ENCODE peak calls at places on chromosomes 7 and 10, in ten cellular contexts. One of them, this sample, is unnamed.

GRCh38 chr10:28120043-28120749 is 121.3 kb upstream of the ODAD2 start:
- DNase-seq in EL: no peak
- DNase-seq in NCI-H1105: no peak
- DNase-seq in substantia nigra: no peak
- DNase-seq in NCI-H774: no peak
- DNase-seq in tibial nerve: no peak
- DNase-seq in neuronal stem cell: no peak
- DNase-seq in HT1080: no peak
- DNase-seq in smooth muscle cell of the brain vasculature: no peak
- DNase-seq in foreskin keratinocyte: no peak
- DNase-seq in this sample: no peak

GRCh38 chr7:148912758-148913541 is 28.9 kb upstream of the EZH2 start:
- DNase-seq in EL: no peak
- DNase-seq in NCI-H1105: no peak
- DNase-seq in substantia nigra: no peak
- DNase-seq in NCI-H774: no peak
- DNase-seq in tibial nerve: no peak
- DNase-seq in neuronal stem cell: no peak
- DNase-seq in HT1080: no peak
- DNase-seq in smooth muscle cell of the brain vasculature: no peak
- DNase-seq in foreskin keratinocyte: no peak
- DNase-seq in this sample: no peak

GRCh38 chr7:47669178-47669878 is 87.4 kb upstream of the TNS3 start:
- DNase-seq in EL: peak
- DNase-seq in NCI-H1105: no peak
- DNase-seq in substantia nigra: no peak
- DNase-seq in NCI-H774: no peak
- DNase-seq in tibial nerve: peak
- DNase-seq in neuronal stem cell: no peak
- DNase-seq in HT1080: peak
- DNase-seq in smooth muscle cell of the brain vasculature: no peak
- DNase-seq in foreskin keratinocyte: peak
- DNase-seq in this sample: no peak

GRCh38 chr10:33621143-33621542 is 286.7 kb upstream of the NRP1 start:
- DNase-seq in EL: no peak
- DNase-seq in NCI-H1105: no peak
- DNase-seq in substantia nigra: no peak
- DNase-seq in NCI-H774: no peak
- DNase-seq in tibial nerve: no peak
- DNase-seq in neuronal stem cell: no peak
- DNase-seq in HT1080: no peak
- DNase-seq in smooth muscle cell of the brain vasculature: no peak
- DNase-seq in foreskin keratinocyte: no peak
- DNase-seq in this sample: peak

GRCh38 chr10:25852364-25852941 is 81.6 kb upstream of the MYO3A start:
- DNase-seq in EL: no peak
- DNase-seq in NCI-H1105: no peak
- DNase-seq in substantia nigra: no peak
- DNase-seq in NCI-H774: no peak
- DNase-seq in tibial nerve: no peak
- DNase-seq in neuronal stem cell: no peak
- DNase-seq in HT1080: no peak
- DNase-seq in smooth muscle cell of the brain vasculature: no peak
- DNase-seq in foreskin keratinocyte: no peak
- DNase-seq in this sample: no peak

GRCh38 chr10:77279207-77279606 is 358.4 kb downstream of the KCNMA1 start:
- DNase-seq in EL: no peak
- DNase-seq in NCI-H1105: no peak
- DNase-seq in substantia nigra: no peak
- DNase-seq in NCI-H774: peak
- DNase-seq in tibial nerve: no peak
- DNase-seq in neuronal stem cell: no peak
- DNase-seq in HT1080: no peak
- DNase-seq in smooth muscle cell of the brain vasculature: no peak
- DNase-seq in foreskin keratinocyte: no peak
- DNase-seq in this sample: no peak

GRCh38 chr7:94888542-94888941 is 18.9 kb upstream of the PPP1R9A start:
- DNase-seq in EL: no peak
- DNase-seq in NCI-H1105: peak
- DNase-seq in substantia nigra: no peak
- DNase-seq in NCI-H774: peak
- DNase-seq in tibial nerve: no peak
- DNase-seq in neuronal stem cell: no peak
- DNase-seq in HT1080: peak
- DNase-seq in smooth muscle cell of the brain vasculature: no peak
- DNase-seq in foreskin keratinocyte: no peak
- DNase-seq in this sample: no peak

GRCh38 chr7:45237788-45238461 is 80.3 kb downstream of the RAMP3 start:
- DNase-seq in EL: peak
- DNase-seq in NCI-H1105: no peak
- DNase-seq in substantia nigra: no peak
- DNase-seq in NCI-H774: no peak
- DNase-seq in tibial nerve: no peak
- DNase-seq in neuronal stem cell: no peak
- DNase-seq in HT1080: no peak
- DNase-seq in smooth muscle cell of the brain vasculature: no peak
- DNase-seq in foreskin keratinocyte: no peak
- DNase-seq in this sample: no peak

GRCh38 chr10:44339218-44339617 is 45.7 kb downstream of the CXCL12 start:
- DNase-seq in EL: no peak
- DNase-seq in NCI-H1105: no peak
- DNase-seq in substantia nigra: no peak
- DNase-seq in NCI-H774: no peak
- DNase-seq in tibial nerve: no peak
- DNase-seq in neuronal stem cell: no peak
- DNase-seq in HT1080: no peak
- DNase-seq in smooth muscle cell of the brain vasculature: no peak
- DNase-seq in foreskin keratinocyte: no peak
- DNase-seq in this sample: no peak

GRCh38 chr10:88185830-88186229 is 322.4 kb downstream of the PTEN start:
- DNase-seq in EL: no peak
- DNase-seq in NCI-H1105: no peak
- DNase-seq in substantia nigra: no peak
- DNase-seq in NCI-H774: no peak
- DNase-seq in tibial nerve: no peak
- DNase-seq in neuronal stem cell: no peak
- DNase-seq in HT1080: no peak
- DNase-seq in smooth muscle cell of the brain vasculature: no peak
- DNase-seq in foreskin keratinocyte: no peak
- DNase-seq in this sample: no peak

GRCh38 chr10:101495324-101495925 is 92.6 kb downstream of the POLL start:
- DNase-seq in EL: peak
- DNase-seq in NCI-H1105: no peak
- DNase-seq in substantia nigra: no peak
- DNase-seq in NCI-H774: no peak
- DNase-seq in tibial nerve: no peak
- DNase-seq in neuronal stem cell: no peak
- DNase-seq in HT1080: peak
- DNase-seq in smooth muscle cell of the brain vasculature: no peak
- DNase-seq in foreskin keratinocyte: no peak
- DNase-seq in this sample: no peak

GRCh38 chr10:132974249-132974796 is 32.0 kb upstream of the CFAP46 start:
- DNase-seq in EL: no peak
- DNase-seq in NCI-H1105: peak
- DNase-seq in substantia nigra: no peak
- DNase-seq in NCI-H774: no peak
- DNase-seq in tibial nerve: no peak
- DNase-seq in neuronal stem cell: no peak
- DNase-seq in HT1080: no peak
- DNase-seq in smooth muscle cell of the brain vasculature: no peak
- DNase-seq in foreskin keratinocyte: no peak
- DNase-seq in this sample: no peak

GRCh38 chr10:24448351-24449009 is 239.5 kb downstream of the KIAA1217 start:
- DNase-seq in EL: peak
- DNase-seq in NCI-H1105: no peak
- DNase-seq in substantia nigra: no peak
- DNase-seq in NCI-H774: no peak
- DNase-seq in tibial nerve: no peak
- DNase-seq in neuronal stem cell: no peak
- DNase-seq in HT1080: peak
- DNase-seq in smooth muscle cell of the brain vasculature: no peak
- DNase-seq in foreskin keratinocyte: no peak
- DNase-seq in this sample: no peak

GRCh38 chr7:20298486-20298901 is 32.2 kb upstream of the ITGB8 start:
- DNase-seq in EL: no peak
- DNase-seq in NCI-H1105: no peak
- DNase-seq in substantia nigra: no peak
- DNase-seq in NCI-H774: no peak
- DNase-seq in tibial nerve: no peak
- DNase-seq in neuronal stem cell: no peak
- DNase-seq in HT1080: no peak
- DNase-seq in smooth muscle cell of the brain vasculature: no peak
- DNase-seq in foreskin keratinocyte: no peak
- DNase-seq in this sample: no peak

GRCh38 chr10:91665842-91666241 is 33.0 kb upstream of the PPP1R3C start:
- DNase-seq in EL: peak
- DNase-seq in NCI-H1105: no peak
- DNase-seq in substantia nigra: no peak
- DNase-seq in NCI-H774: no peak
- DNase-seq in tibial nerve: no peak
- DNase-seq in neuronal stem cell: no peak
- DNase-seq in HT1080: no peak
- DNase-seq in smooth muscle cell of the brain vasculature: no peak
- DNase-seq in foreskin keratinocyte: no peak
- DNase-seq in this sample: no peak

GRCh38 chr10:23345861-23346260 is 1.3 kb upstream of the C10orf67 start:
- DNase-seq in EL: peak
- DNase-seq in NCI-H1105: peak
- DNase-seq in substantia nigra: no peak
- DNase-seq in NCI-H774: no peak
- DNase-seq in tibial nerve: no peak
- DNase-seq in neuronal stem cell: no peak
- DNase-seq in HT1080: peak
- DNase-seq in smooth muscle cell of the brain vasculature: no peak
- DNase-seq in foreskin keratinocyte: peak
- DNase-seq in this sample: no peak

GRCh38 chr7:78232806-78233205 is 434.2 kb downstream of the PHTF2 start:
- DNase-seq in EL: peak
- DNase-seq in NCI-H1105: no peak
- DNase-seq in substantia nigra: no peak
- DNase-seq in NCI-H774: no peak
- DNase-seq in tibial nerve: no peak
- DNase-seq in neuronal stem cell: no peak
- DNase-seq in HT1080: no peak
- DNase-seq in smooth muscle cell of the brain vasculature: no peak
- DNase-seq in foreskin keratinocyte: no peak
- DNase-seq in this sample: no peak

GRCh38 chr10:14220026-14220425 is 110.7 kb downstream of the FRMD4A start:
- DNase-seq in EL: no peak
- DNase-seq in NCI-H1105: no peak
- DNase-seq in substantia nigra: no peak
- DNase-seq in NCI-H774: no peak
- DNase-seq in tibial nerve: no peak
- DNase-seq in neuronal stem cell: no peak
- DNase-seq in HT1080: peak
- DNase-seq in smooth muscle cell of the brain vasculature: no peak
- DNase-seq in foreskin keratinocyte: no peak
- DNase-seq in this sample: no peak

GRCh38 chr10:123645016-123645415 is 21.1 kb upstream of the GPR26 start:
- DNase-seq in EL: no peak
- DNase-seq in NCI-H1105: no peak
- DNase-seq in substantia nigra: no peak
- DNase-seq in NCI-H774: no peak
- DNase-seq in tibial nerve: no peak
- DNase-seq in neuronal stem cell: no peak
- DNase-seq in HT1080: no peak
- DNase-seq in smooth muscle cell of the brain vasculature: no peak
- DNase-seq in foreskin keratinocyte: no peak
- DNase-seq in this sample: no peak

GRCh38 chr7:155992538-155992937 is 180.3 kb upstream of the SHH start:
- DNase-seq in EL: no peak
- DNase-seq in NCI-H1105: no peak
- DNase-seq in substantia nigra: no peak
- DNase-seq in NCI-H774: no peak
- DNase-seq in tibial nerve: no peak
- DNase-seq in neuronal stem cell: no peak
- DNase-seq in HT1080: no peak
- DNase-seq in smooth muscle cell of the brain vasculature: no peak
- DNase-seq in foreskin keratinocyte: no peak
- DNase-seq in this sample: no peak

GRCh38 chr10:91632671-91633550 is at the start of gene PPP1R3C:
- DNase-seq in EL: peak
- DNase-seq in NCI-H1105: peak
- DNase-seq in substantia nigra: peak
- DNase-seq in NCI-H774: peak
- DNase-seq in tibial nerve: peak
- DNase-seq in neuronal stem cell: peak
- DNase-seq in HT1080: peak
- DNase-seq in smooth muscle cell of the brain vasculature: no peak
- DNase-seq in foreskin keratinocyte: peak
- DNase-seq in this sample: peak

GRCh38 chr10:30056281-30056680 is 3.1 kb downstream of the JCAD start:
- DNase-seq in EL: no peak
- DNase-seq in NCI-H1105: no peak
- DNase-seq in substantia nigra: no peak
- DNase-seq in NCI-H774: no peak
- DNase-seq in tibial nerve: no peak
- DNase-seq in neuronal stem cell: no peak
- DNase-seq in HT1080: no peak
- DNase-seq in smooth muscle cell of the brain vasculature: no peak
- DNase-seq in foreskin keratinocyte: no peak
- DNase-seq in this sample: no peak

GRCh38 chr10:10499839-10500238 is 517.8 kb upstream of the CELF2 start:
- DNase-seq in EL: peak
- DNase-seq in NCI-H1105: no peak
- DNase-seq in substantia nigra: no peak
- DNase-seq in NCI-H774: no peak
- DNase-seq in tibial nerve: no peak
- DNase-seq in neuronal stem cell: no peak
- DNase-seq in HT1080: peak
- DNase-seq in smooth muscle cell of the brain vasculature: peak
- DNase-seq in foreskin keratinocyte: peak
- DNase-seq in this sample: no peak

GRCh38 chr7:5229451-5230271 is 39.6 kb downstream of the WIPI2 start:
- DNase-seq in EL: no peak
- DNase-seq in NCI-H1105: no peak
- DNase-seq in substantia nigra: no peak
- DNase-seq in NCI-H774: no peak
- DNase-seq in tibial nerve: no peak
- DNase-seq in neuronal stem cell: no peak
- DNase-seq in HT1080: no peak
- DNase-seq in smooth muscle cell of the brain vasculature: no peak
- DNase-seq in foreskin keratinocyte: no peak
- DNase-seq in this sample: no peak

GRCh38 chr7:27172388-27172774 is 1.7 kb downstream of the HOXA10 start:
- DNase-seq in EL: peak
- DNase-seq in NCI-H1105: no peak
- DNase-seq in substantia nigra: no peak
- DNase-seq in NCI-H774: no peak
- DNase-seq in tibial nerve: no peak
- DNase-seq in neuronal stem cell: no peak
- DNase-seq in HT1080: peak
- DNase-seq in smooth muscle cell of the brain vasculature: no peak
- DNase-seq in foreskin keratinocyte: peak
- DNase-seq in this sample: no peak

GRCh38 chr7:150357277-150357676 is 11.3 kb upstream of the REPIN1 start:
- DNase-seq in EL: no peak
- DNase-seq in NCI-H1105: no peak
- DNase-seq in substantia nigra: no peak
- DNase-seq in NCI-H774: no peak
- DNase-seq in tibial nerve: no peak
- DNase-seq in neuronal stem cell: no peak
- DNase-seq in HT1080: no peak
- DNase-seq in smooth muscle cell of the brain vasculature: no peak
- DNase-seq in foreskin keratinocyte: no peak
- DNase-seq in this sample: no peak

GRCh38 chr10:118373786-118374185 is 31.7 kb upstream of the FAM204A start:
- DNase-seq in EL: peak
- DNase-seq in NCI-H1105: no peak
- DNase-seq in substantia nigra: no peak
- DNase-seq in NCI-H774: no peak
- DNase-seq in tibial nerve: no peak
- DNase-seq in neuronal stem cell: no peak
- DNase-seq in HT1080: peak
- DNase-seq in smooth muscle cell of the brain vasculature: peak
- DNase-seq in foreskin keratinocyte: peak
- DNase-seq in this sample: no peak

GRCh38 chr7:46569117-46569433 is 648.0 kb upstream of the IGFBP3 start:
- DNase-seq in EL: peak
- DNase-seq in NCI-H1105: no peak
- DNase-seq in substantia nigra: no peak
- DNase-seq in NCI-H774: no peak
- DNase-seq in tibial nerve: no peak
- DNase-seq in neuronal stem cell: no peak
- DNase-seq in HT1080: peak
- DNase-seq in smooth muscle cell of the brain vasculature: no peak
- DNase-seq in foreskin keratinocyte: no peak
- DNase-seq in this sample: no peak